ENCODE peak calls at places on chromosomes 7 and 10, in ten cellular contexts. One of them, this sample, is unnamed.
A peak's percentile ranks its signal among the peaks of the same experiment; 100 is the strongest.

GRCh38 chr7:99112979-99113378 is 30.9 kb downstream of the SMURF1 start:
- DNase-seq in colonic mucosa: no peak
- DNase-seq in RWPE2: no peak
- DNase-seq in lower lobe of right lung: no peak
- DNase-seq in OCI-LY7: no peak
- DNase-seq in PC-9: no peak
- DNase-seq in mammary epithelial cell: no peak
- DNase-seq in stomach: no peak
- DNase-seq in DND-41: no peak
- DNase-seq in breast epithelium: no peak
- DNase-seq in this sample: no peak

GRCh38 chr10:1048349-1048731 is 579 bp downstream of the IDI1 start:
- DNase-seq in colonic mucosa: no peak
- DNase-seq in RWPE2: no peak
- DNase-seq in lower lobe of right lung: peak; percentile 69
- DNase-seq in OCI-LY7: no peak
- DNase-seq in PC-9: peak; percentile 3
- DNase-seq in mammary epithelial cell: no peak
- DNase-seq in stomach: no peak
- DNase-seq in DND-41: no peak
- DNase-seq in breast epithelium: no peak
- DNase-seq in this sample: peak; percentile 31

GRCh38 chr7:9557853-9558252 is 1124.4 kb downstream of the NXPH1 start:
- DNase-seq in colonic mucosa: no peak
- DNase-seq in RWPE2: no peak
- DNase-seq in lower lobe of right lung: no peak
- DNase-seq in OCI-LY7: no peak
- DNase-seq in PC-9: no peak
- DNase-seq in mammary epithelial cell: no peak
- DNase-seq in stomach: no peak
- DNase-seq in DND-41: no peak
- DNase-seq in breast epithelium: no peak
- DNase-seq in this sample: no peak

GRCh38 chr7:82167568-82168314 is 275.8 kb downstream of the CACNA2D1 start:
- DNase-seq in colonic mucosa: no peak
- DNase-seq in RWPE2: no peak
- DNase-seq in lower lobe of right lung: no peak
- DNase-seq in OCI-LY7: no peak
- DNase-seq in PC-9: no peak
- DNase-seq in mammary epithelial cell: no peak
- DNase-seq in stomach: no peak
- DNase-seq in DND-41: no peak
- DNase-seq in breast epithelium: no peak
- DNase-seq in this sample: no peak

GRCh38 chr7:64888561-64888900 is 14.5 kb upstream of the ZNF273 start:
- DNase-seq in colonic mucosa: no peak
- DNase-seq in RWPE2: no peak
- DNase-seq in lower lobe of right lung: no peak
- DNase-seq in OCI-LY7: no peak
- DNase-seq in PC-9: no peak
- DNase-seq in mammary epithelial cell: no peak
- DNase-seq in stomach: peak; percentile 26
- DNase-seq in DND-41: no peak
- DNase-seq in breast epithelium: no peak
- DNase-seq in this sample: no peak

GRCh38 chr7:149860821-149861727 is 12.7 kb upstream of the ATP6V0E2 start:
- DNase-seq in colonic mucosa: no peak
- DNase-seq in RWPE2: no peak
- DNase-seq in lower lobe of right lung: no peak
- DNase-seq in OCI-LY7: no peak
- DNase-seq in PC-9: no peak
- DNase-seq in mammary epithelial cell: no peak
- DNase-seq in stomach: no peak
- DNase-seq in DND-41: peak; percentile 26
- DNase-seq in breast epithelium: no peak
- DNase-seq in this sample: no peak

GRCh38 chr7:44309271-44310091 is 15.9 kb downstream of the CAMK2B start:
- DNase-seq in colonic mucosa: peak; percentile 38
- DNase-seq in RWPE2: no peak
- DNase-seq in lower lobe of right lung: peak; percentile 67
- DNase-seq in OCI-LY7: no peak
- DNase-seq in PC-9: peak; percentile 50
- DNase-seq in mammary epithelial cell: no peak
- DNase-seq in stomach: peak; percentile 67
- DNase-seq in DND-41: no peak
- DNase-seq in breast epithelium: peak; percentile 25
- DNase-seq in this sample: no peak

GRCh38 chr7:149748223-149748874 is 25.0 kb downstream of the ZNF467 start:
- DNase-seq in colonic mucosa: no peak
- DNase-seq in RWPE2: no peak
- DNase-seq in lower lobe of right lung: no peak
- DNase-seq in OCI-LY7: no peak
- DNase-seq in PC-9: no peak
- DNase-seq in mammary epithelial cell: no peak
- DNase-seq in stomach: no peak
- DNase-seq in DND-41: no peak
- DNase-seq in breast epithelium: no peak
- DNase-seq in this sample: no peak

GRCh38 chr10:4270116-4270515 is 485.1 kb upstream of the KLF6 start:
- DNase-seq in colonic mucosa: no peak
- DNase-seq in RWPE2: no peak
- DNase-seq in lower lobe of right lung: no peak
- DNase-seq in OCI-LY7: no peak
- DNase-seq in PC-9: peak; percentile 24
- DNase-seq in mammary epithelial cell: peak; percentile 75
- DNase-seq in stomach: no peak
- DNase-seq in DND-41: no peak
- DNase-seq in breast epithelium: peak; percentile 41
- DNase-seq in this sample: no peak

GRCh38 chr7:20030417-20030816 is 186.8 kb downstream of the MACC1 start:
- DNase-seq in colonic mucosa: no peak
- DNase-seq in RWPE2: no peak
- DNase-seq in lower lobe of right lung: no peak
- DNase-seq in OCI-LY7: no peak
- DNase-seq in PC-9: no peak
- DNase-seq in mammary epithelial cell: no peak
- DNase-seq in stomach: no peak
- DNase-seq in DND-41: no peak
- DNase-seq in breast epithelium: no peak
- DNase-seq in this sample: no peak

GRCh38 chr10:47184724-47185330 is 115.2 kb upstream of the GDF10 start:
- DNase-seq in colonic mucosa: no peak
- DNase-seq in RWPE2: no peak
- DNase-seq in lower lobe of right lung: no peak
- DNase-seq in OCI-LY7: no peak
- DNase-seq in PC-9: no peak
- DNase-seq in mammary epithelial cell: no peak
- DNase-seq in stomach: no peak
- DNase-seq in DND-41: no peak
- DNase-seq in breast epithelium: no peak
- DNase-seq in this sample: no peak

GRCh38 chr10:75211007-75211735 is 575 bp downstream of the VDAC2 start:
- DNase-seq in colonic mucosa: peak; percentile 70
- DNase-seq in RWPE2: no peak
- DNase-seq in lower lobe of right lung: no peak
- DNase-seq in OCI-LY7: peak; percentile 47
- DNase-seq in PC-9: no peak
- DNase-seq in mammary epithelial cell: peak; percentile 66
- DNase-seq in stomach: peak; percentile 42
- DNase-seq in DND-41: peak; percentile 27
- DNase-seq in breast epithelium: no peak
- DNase-seq in this sample: no peak

GRCh38 chr10:69318087-69318996 is 40.0 kb downstream of the HK1 start:
- DNase-seq in colonic mucosa: peak; percentile 93
- DNase-seq in RWPE2: peak; percentile 86
- DNase-seq in lower lobe of right lung: peak; percentile 94
- DNase-seq in OCI-LY7: peak; percentile 90
- DNase-seq in PC-9: peak; percentile 95
- DNase-seq in mammary epithelial cell: peak; percentile 88
- DNase-seq in stomach: peak; percentile 93
- DNase-seq in DND-41: peak; percentile 93
- DNase-seq in breast epithelium: peak; percentile 86
- DNase-seq in this sample: peak; percentile 95

GRCh38 chr10:12419279-12419847 is 70.0 kb downstream of the CAMK1D start:
- DNase-seq in colonic mucosa: no peak
- DNase-seq in RWPE2: peak; percentile 82
- DNase-seq in lower lobe of right lung: no peak
- DNase-seq in OCI-LY7: no peak
- DNase-seq in PC-9: peak; percentile 18
- DNase-seq in mammary epithelial cell: peak; percentile 93
- DNase-seq in stomach: no peak
- DNase-seq in DND-41: peak; percentile 18
- DNase-seq in breast epithelium: no peak
- DNase-seq in this sample: peak; percentile 80

GRCh38 chr10:98323221-98324164 is 55.5 kb upstream of the LOXL4 start:
- DNase-seq in colonic mucosa: peak; percentile 26
- DNase-seq in RWPE2: no peak
- DNase-seq in lower lobe of right lung: peak; percentile 83
- DNase-seq in OCI-LY7: no peak
- DNase-seq in PC-9: peak; percentile 83
- DNase-seq in mammary epithelial cell: peak; percentile 69
- DNase-seq in stomach: peak; percentile 61
- DNase-seq in DND-41: no peak
- DNase-seq in breast epithelium: peak; percentile 48
- DNase-seq in this sample: peak; percentile 89

GRCh38 chr10:130341325-130341724 is 205.1 kb downstream of the GLRX3 start:
- DNase-seq in colonic mucosa: no peak
- DNase-seq in RWPE2: no peak
- DNase-seq in lower lobe of right lung: no peak
- DNase-seq in OCI-LY7: peak; percentile 18
- DNase-seq in PC-9: no peak
- DNase-seq in mammary epithelial cell: no peak
- DNase-seq in stomach: no peak
- DNase-seq in DND-41: peak; percentile 26
- DNase-seq in breast epithelium: no peak
- DNase-seq in this sample: no peak

GRCh38 chr7:6479067-6479466 is 31.3 kb upstream of the DAGLB start:
- DNase-seq in colonic mucosa: no peak
- DNase-seq in RWPE2: no peak
- DNase-seq in lower lobe of right lung: no peak
- DNase-seq in OCI-LY7: peak; percentile 25
- DNase-seq in PC-9: no peak
- DNase-seq in mammary epithelial cell: no peak
- DNase-seq in stomach: no peak
- DNase-seq in DND-41: peak; percentile 25
- DNase-seq in breast epithelium: no peak
- DNase-seq in this sample: no peak

GRCh38 chr7:151699920-151700319 is 177.0 kb downstream of the PRKAG2 start:
- DNase-seq in colonic mucosa: no peak
- DNase-seq in RWPE2: no peak
- DNase-seq in lower lobe of right lung: no peak
- DNase-seq in OCI-LY7: no peak
- DNase-seq in PC-9: no peak
- DNase-seq in mammary epithelial cell: no peak
- DNase-seq in stomach: no peak
- DNase-seq in DND-41: no peak
- DNase-seq in breast epithelium: no peak
- DNase-seq in this sample: no peak

GRCh38 chr7:18126274-18126673 is 98.6 kb upstream of the PRPS1L1 start:
- DNase-seq in colonic mucosa: no peak
- DNase-seq in RWPE2: no peak
- DNase-seq in lower lobe of right lung: no peak
- DNase-seq in OCI-LY7: no peak
- DNase-seq in PC-9: no peak
- DNase-seq in mammary epithelial cell: no peak
- DNase-seq in stomach: no peak
- DNase-seq in DND-41: no peak
- DNase-seq in breast epithelium: no peak
- DNase-seq in this sample: no peak

GRCh38 chr7:55622241-55622835 is 50.0 kb upstream of the VOPP1 start:
- DNase-seq in colonic mucosa: no peak
- DNase-seq in RWPE2: no peak
- DNase-seq in lower lobe of right lung: no peak
- DNase-seq in OCI-LY7: no peak
- DNase-seq in PC-9: no peak
- DNase-seq in mammary epithelial cell: no peak
- DNase-seq in stomach: no peak
- DNase-seq in DND-41: no peak
- DNase-seq in breast epithelium: no peak
- DNase-seq in this sample: no peak
- H3K9me3 ChIP-seq in colonic mucosa: no peaks in the 10 kb centered on the region
- H3K9me3 ChIP-seq in RWPE2: peaks cover 12% of the 10 kb centered on the region
- H3K9me3 ChIP-seq in lower lobe of right lung: peaks cover 5% of the 10 kb centered on the region
- H3K9me3 ChIP-seq in OCI-LY7: peaks cover 7% of the 10 kb centered on the region
- H3K9me3 ChIP-seq in PC-9: peaks cover 55% of the 10 kb centered on the region
- H3K9me3 ChIP-seq in mammary epithelial cell: peaks cover 11% of the 10 kb centered on the region
- H3K9me3 ChIP-seq in stomach: no peaks in the 10 kb centered on the region
- H3K9me3 ChIP-seq in DND-41: peaks cover 20% of the 10 kb centered on the region
- H3K9me3 ChIP-seq in breast epithelium: peaks cover 4% of the 10 kb centered on the region
- H3K9me3 ChIP-seq in this sample: no peaks in the 10 kb centered on the region

GRCh38 chr10:57161157-57161556 is 800.1 kb upstream of the ZWINT start:
- DNase-seq in colonic mucosa: no peak
- DNase-seq in RWPE2: no peak
- DNase-seq in lower lobe of right lung: no peak
- DNase-seq in OCI-LY7: no peak
- DNase-seq in PC-9: no peak
- DNase-seq in mammary epithelial cell: no peak
- DNase-seq in stomach: no peak
- DNase-seq in DND-41: no peak
- DNase-seq in breast epithelium: no peak
- DNase-seq in this sample: no peak
- TF ChIP-seq CTCF in colonic mucosa: no peak
- TF ChIP-seq CTCF in RWPE2: no peak
- TF ChIP-seq CTCF in lower lobe of right lung: no peak
- TF ChIP-seq CTCF in OCI-LY7: no peak
- TF ChIP-seq CTCF in PC-9: no peak
- TF ChIP-seq CTCF in mammary epithelial cell: no peak
- TF ChIP-seq CTCF in stomach: no peak
- TF ChIP-seq CTCF in DND-41: no peak
- TF ChIP-seq CTCF in breast epithelium: no peak
- TF ChIP-seq CTCF in this sample: no peak

GRCh38 chr7:54837761-54838539 is 78.9 kb upstream of the SEC61G start:
- DNase-seq in colonic mucosa: no peak
- DNase-seq in RWPE2: no peak
- DNase-seq in lower lobe of right lung: no peak
- DNase-seq in OCI-LY7: no peak
- DNase-seq in PC-9: no peak
- DNase-seq in mammary epithelial cell: no peak
- DNase-seq in stomach: no peak
- DNase-seq in DND-41: no peak
- DNase-seq in breast epithelium: no peak
- DNase-seq in this sample: no peak
- H3K9me3 ChIP-seq in colonic mucosa: no peaks in the 10 kb centered on the region
- H3K9me3 ChIP-seq in RWPE2: no peaks in the 10 kb centered on the region
- H3K9me3 ChIP-seq in lower lobe of right lung: no peaks in the 10 kb centered on the region
- H3K9me3 ChIP-seq in OCI-LY7: no peaks in the 10 kb centered on the region
- H3K9me3 ChIP-seq in PC-9: peaks cover 3% of the 10 kb centered on the region
- H3K9me3 ChIP-seq in mammary epithelial cell: no peaks in the 10 kb centered on the region
- H3K9me3 ChIP-seq in stomach: no peaks in the 10 kb centered on the region
- H3K9me3 ChIP-seq in DND-41: no peaks in the 10 kb centered on the region
- H3K9me3 ChIP-seq in breast epithelium: no peaks in the 10 kb centered on the region
- H3K9me3 ChIP-seq in this sample: no peaks in the 10 kb centered on the region

DNA sequence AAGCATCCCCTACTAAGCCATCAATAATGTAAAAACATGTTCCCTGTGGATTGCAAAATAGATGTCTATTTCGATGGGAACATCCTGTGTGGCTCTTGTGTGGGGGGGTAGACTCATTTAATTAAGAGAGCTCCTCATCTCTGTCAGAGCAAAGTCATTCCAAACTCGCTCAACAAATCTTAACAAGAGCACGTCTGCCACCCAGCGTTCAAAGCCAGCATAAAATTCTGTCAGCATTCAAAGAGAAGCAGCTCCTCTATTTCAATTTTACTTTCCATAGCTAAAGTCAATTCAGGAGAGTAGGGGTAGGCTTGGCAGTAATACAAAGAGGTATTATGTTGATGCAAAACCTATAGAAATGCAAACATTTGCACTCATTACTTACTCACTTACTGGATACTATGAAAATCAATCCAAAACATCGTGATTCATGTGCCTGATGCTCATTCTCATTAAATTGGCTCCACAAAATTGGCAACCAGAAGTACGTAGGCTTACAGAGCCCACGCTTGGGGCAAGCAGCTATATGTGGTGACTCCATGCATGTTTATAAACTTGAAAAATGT is 114.9 kb downstream of the IPMK start:
- DNase-seq in colonic mucosa: peak; percentile 59
- DNase-seq in RWPE2: no peak
- DNase-seq in lower lobe of right lung: peak; percentile 36
- DNase-seq in OCI-LY7: peak; percentile 44
- DNase-seq in PC-9: peak; percentile 45
- DNase-seq in mammary epithelial cell: peak; percentile 52
- DNase-seq in stomach: peak; percentile 36
- DNase-seq in DND-41: peak; percentile 38
- DNase-seq in breast epithelium: no peak
- DNase-seq in this sample: no peak
- TF ChIP-seq CTCF in colonic mucosa: peak; percentile 49
- TF ChIP-seq CTCF in RWPE2: peak; percentile 80
- TF ChIP-seq CTCF in lower lobe of right lung: peak; percentile 42
- TF ChIP-seq CTCF in OCI-LY7: peak; percentile 79
- TF ChIP-seq CTCF in PC-9: peak; percentile 72
- TF ChIP-seq CTCF in mammary epithelial cell: peak; percentile 72
- TF ChIP-seq CTCF in stomach: peak; percentile 46
- TF ChIP-seq CTCF in DND-41: peak; percentile 65
- TF ChIP-seq CTCF in breast epithelium: peak; percentile 47
- TF ChIP-seq CTCF in this sample: peak; percentile 37

This sample was measured in tibial artery.